ENCODE peak calls at places on chromosomes 5 and 9, in five cellular contexts. J is fibroblast of lung, D is cardiac muscle cell, U is GM12865, X is transverse colon. Y is an unnamed sample.
A peak's percentile ranks its signal among the peaks of the same experiment; 100 is the strongest.

GRCh38 chr9:33817327-33818166 is 587 bp downstream of the UBE2R2 start:
- DNase-seq in J (peak; percentile 76), D (peak; percentile 80), U (peak; percentile 81), X (peak; percentile 53), Y (peak; percentile 60)

GRCh38 chr9:33136721-33137120 is 30.4 kb downstream of the B4GALT1 start:
- DNase-seq in J (no peak), D (no peak), U (peak; percentile 61), X (no peak), Y (no peak)

GRCh38 chr5:59209758-59210359 is 627.0 kb downstream of the RAB3C start:
- DNase-seq in J (peak; percentile 78), D (peak; percentile 80), U (no peak), X (no peak), Y (no peak)

GRCh38 chr5:119327018-119327417 is 28.8 kb upstream of the TNFAIP8 start:
- DNase-seq in J (peak; percentile 47), D (no peak), U (peak; percentile 46), X (peak; percentile 20), Y (no peak)

GRCh38 chr9:115938479-115938878 is 215.1 kb upstream of the PAPPA start:
- DNase-seq in J (no peak), D (peak; percentile 71), U (no peak), X (no peak), Y (no peak)

GRCh38 chr9:115717711-115718173 is 435.8 kb upstream of the PAPPA start:
- DNase-seq in J (peak; percentile 89), D (no peak), U (no peak), X (no peak), Y (no peak)

GRCh38 chr5:135075621-135076585 is 41.9 kb upstream of the PITX1 start:
- DNase-seq in J (peak; percentile 75), D (peak; percentile 15), U (no peak), X (no peak), Y (no peak)

GRCh38 chr5:135426102-135427082 is 20.8 kb downstream of the DCANP1 start:
- DNase-seq in J (peak; percentile 41), D (peak; percentile 65), U (peak; percentile 64), X (no peak), Y (peak; percentile 59)

GRCh38 chr5:59133801-59134261 is 551.0 kb downstream of the RAB3C start:
- DNase-seq in J (peak; percentile 64), D (peak; percentile 84), U (no peak), X (no peak), Y (no peak)

GRCh38 chr9:72025956-72026355 is 34.5 kb downstream of the C9orf57 start:
- DNase-seq in J (peak; percentile 67), D (no peak), U (no peak), X (no peak), Y (no peak)

GRCh38 chr9:82996931-82997330 is 66.0 kb downstream of the RASEF start:
- DNase-seq in J (peak; percentile 83), D (no peak), U (no peak), X (no peak), Y (no peak)

GRCh38 chr9:127201071-127201541 is 63.5 kb upstream of the GARNL3 start:
- DNase-seq in J (peak; percentile 27), D (no peak), U (no peak), X (no peak), Y (no peak)

GRCh38 chr5:156942064-156942463 is 21.0 kb downstream of the TIMD4 start:
- DNase-seq in J (no peak), D (no peak), U (peak; percentile 76), X (peak; percentile 23), Y (peak; percentile 11)

GRCh38 chr5:147568710-147569109 is 58.8 kb upstream of the DPYSL3 start:
- DNase-seq in J (no peak), D (no peak), U (no peak), X (no peak), Y (no peak)

GRCh38 chr5:178319541-178320041 is 87.0 kb upstream of the PHYKPL start:
- DNase-seq in J (no peak), D (no peak), U (no peak), X (no peak), Y (no peak)
- TF ChIP-seq CTCF in J (no peak), D (no peak), U (no peak), X (no peak), Y (no peak)

GRCh38 chr9:132672413-132672690 is 2.1 kb downstream of the GTF3C4 start:
- DNase-seq in J (peak; percentile 29), D (no peak), U (no peak), X (no peak), Y (peak; percentile 14)
- TF ChIP-seq CTCF in J (no peak), D (no peak), U (no peak), X (no peak), Y (no peak)

GRCh38 chr9:893115-893514 is 51.6 kb downstream of the DMRT1 start:
- DNase-seq in J (no peak), D (no peak), U (no peak), X (no peak), Y (no peak)

GRCh38 chr9:886886-887285 is 45.4 kb downstream of the DMRT1 start:
- DNase-seq in J (no peak), D (no peak), U (no peak), X (no peak), Y (no peak)

GRCh38 chr9:893843-894420 is 52.4 kb downstream of the DMRT1 start:
- DNase-seq in J (peak; percentile 30), D (peak; percentile 69), U (peak; percentile 96), X (peak; percentile 64), Y (peak; percentile 58)

DNA sequence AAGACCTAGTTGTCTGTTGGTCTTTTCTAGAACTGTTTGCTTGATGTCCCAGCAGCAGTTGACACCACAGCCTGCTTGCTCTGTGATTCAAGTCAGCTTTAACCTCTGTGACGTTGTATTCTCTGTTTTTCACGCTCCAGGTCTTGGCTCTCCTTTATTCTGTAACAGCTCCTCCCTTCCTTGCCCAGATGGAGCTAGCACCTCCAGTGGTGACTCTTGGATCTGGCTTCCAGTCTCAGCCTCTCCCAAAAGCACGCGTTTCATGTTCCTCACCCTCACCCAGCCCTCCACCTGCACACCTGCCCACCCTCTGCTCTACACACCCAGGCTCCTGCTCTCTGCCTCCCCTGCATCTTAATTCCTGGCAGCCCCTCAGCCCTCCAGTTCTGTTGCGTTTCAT is 50.6 kb downstream of the DMRT1 start:
- DNase-seq in J (no peak), D (no peak), U (no peak), X (no peak), Y (no peak)
- TF ChIP-seq CTCF in J (no peak), D (peak; percentile 4), U (peak; percentile 15), X (no peak), Y (no peak)

GRCh38 chr5:98397081-98397480 is 376.4 kb upstream of the RGMB start:
- DNase-seq in J (peak; percentile 71), D (peak; percentile 54), U (no peak), X (no peak), Y (no peak)
- TF ChIP-seq CTCF in J (no peak), D (no peak), U (no peak), X (no peak), Y (no peak)

Y was measured in Calu3.